ENCODE peak calls at places on chromosome 19, in nine cellular contexts. X is uterus; Z is cardiac fibroblast; J is H1; U is choroid plexus epithelial cell; W is RWPE2; S is foreskin fibroblast; G is CD4-positive, alpha-beta T cell; E is AG04450. P is an unnamed sample.

GRCh38 chr19:55101261-55101660 is 16.2 kb downstream of the PPP1R12C start:
- DNase-seq in X (no peak), Z (no peak), J (no peak), U (no peak), W (no peak), S (no peak), G (no peak), E (no peak), P (no peak)

GRCh38 chr19:43910884-43911283 is 24.2 kb downstream of the ZNF45 start:
- DNase-seq in X (no peak), Z (no peak), J (no peak), U (no peak), W (no peak), S (no peak), G (no peak), E (no peak), P (no peak)

GRCh38 chr19:47258434-47258833 is 2.1 kb downstream of the CCDC9 start:
- DNase-seq in X (no peak), Z (no peak), J (no peak), U (no peak), W (no peak), S (no peak), G (no peak), E (no peak), P (no peak)

GRCh38 chr19:53463263-53463662 is 4.3 kb upstream of the ZNF813 start:
- DNase-seq in X (peak), Z (peak), J (peak), U (peak), W (no peak), S (peak), G (no peak), E (no peak), P (no peak)

GRCh38 chr19:11697284-11697855 is 41.4 kb downstream of the ZNF823 start:
- DNase-seq in X (no peak), Z (no peak), J (no peak), U (no peak), W (no peak), S (peak), G (no peak), E (no peak), P (no peak)

GRCh38 chr19:11414544-11414943 is 4.6 kb downstream of the RGL3 start:
- DNase-seq in X (no peak), Z (no peak), J (no peak), U (no peak), W (no peak), S (peak), G (no peak), E (no peak), P (no peak)

GRCh38 chr19:23957660-23958281 is 43.1 kb downstream of the ZNF726 start:
- DNase-seq in X (no peak), Z (peak), J (no peak), U (peak), W (no peak), S (peak), G (no peak), E (peak), P (no peak)

GRCh38 chr19:3814648-3815047 is 28.5 kb upstream of the MATK start:
- DNase-seq in X (no peak), Z (no peak), J (no peak), U (no peak), W (no peak), S (no peak), G (no peak), E (no peak), P (no peak)

GRCh38 chr19:55579766-55580621 is 654 bp downstream of the ZNF579 start:
- DNase-seq in X (no peak), Z (peak), J (no peak), U (peak), W (no peak), S (peak), G (no peak), E (no peak), P (peak)

GRCh38 chr19:55935206-55935605 is 3.1 kb upstream of the NLRP13 start:
- DNase-seq in X (no peak), Z (no peak), J (no peak), U (no peak), W (no peak), S (no peak), G (no peak), E (no peak), P (no peak)

GRCh38 chr19:8421484-8422461 is 8.7 kb downstream of the MARCHF2 start:
- DNase-seq in X (no peak), Z (no peak), J (no peak), U (no peak), W (no peak), S (no peak), G (no peak), E (no peak), P (no peak)

GRCh38 chr19:12649941-12650340 is 16.6 kb downstream of the MAN2B1 start:
- DNase-seq in X (no peak), Z (no peak), J (no peak), U (no peak), W (no peak), S (no peak), G (no peak), E (no peak), P (peak)

GRCh38 chr19:33825556-33825955 is 28.9 kb downstream of the KCTD15 start:
- DNase-seq in X (no peak), Z (no peak), J (no peak), U (no peak), W (no peak), S (no peak), G (no peak), E (no peak), P (no peak)

GRCh38 chr19:47005873-47006272 is 13.8 kb upstream of the NPAS1 start:
- DNase-seq in X (no peak), Z (no peak), J (no peak), U (no peak), W (no peak), S (peak), G (no peak), E (no peak), P (no peak)

GRCh38 chr19:9913237-9914000 is 22.9 kb downstream of the OLFM2 start:
- DNase-seq in X (no peak), Z (no peak), J (no peak), U (no peak), W (no peak), S (no peak), G (no peak), E (no peak), P (no peak)

GRCh38 chr19:44455100-44455499 is 6.8 kb upstream of the ZNF229 start:
- DNase-seq in X (no peak), Z (no peak), J (no peak), U (no peak), W (no peak), S (no peak), G (no peak), E (no peak), P (no peak)

GRCh38 chr19:17553256-17553655 is 2.2 kb upstream of the COLGALT1 start:
- DNase-seq in X (peak), Z (peak), J (no peak), U (peak), W (no peak), S (peak), G (no peak), E (peak), P (no peak)

GRCh38 chr19:53511933-53512374 is 26.0 kb upstream of the ZNF331 start:
- DNase-seq in X (peak), Z (peak), J (peak), U (peak), W (no peak), S (peak), G (peak), E (peak), P (no peak)

GRCh38 chr19:33394006-33394722 is 20.7 kb downstream of the CEBPG start:
- DNase-seq in X (peak), Z (peak), J (no peak), U (peak), W (peak), S (peak), G (no peak), E (no peak), P (no peak)

GRCh38 chr19:19568802-19569756 is 31.0 kb downstream of the CILP2 start:
- DNase-seq in X (no peak), Z (peak), J (no peak), U (peak), W (no peak), S (peak), G (no peak), E (no peak), P (no peak)

GRCh38 chr19:9958451-9958850 is 22.1 kb upstream of the OLFM2 start:
- DNase-seq in X (no peak), Z (peak), J (no peak), U (peak), W (no peak), S (peak), G (no peak), E (peak), P (no peak)

GRCh38 chr19:2320057-2320456 is 8.3 kb downstream of the LSM7 start:
- DNase-seq in X (no peak), Z (no peak), J (no peak), U (no peak), W (no peak), S (no peak), G (no peak), E (no peak), P (no peak)

GRCh38 chr19:2317756-2318155 is 9.8 kb upstream of the LINGO3 start:
- DNase-seq in X (no peak), Z (no peak), J (no peak), U (no peak), W (no peak), S (no peak), G (no peak), E (no peak), P (no peak)

GRCh38 chr19:2320939-2321338 is 7.4 kb downstream of the LSM7 start:
- DNase-seq in X (no peak), Z (no peak), J (no peak), U (no peak), W (no peak), S (no peak), G (no peak), E (no peak), P (no peak)

GRCh38 chr19:2318923-2319322 is 9.5 kb downstream of the LSM7 start:
- DNase-seq in X (no peak), Z (no peak), J (no peak), U (no peak), W (no peak), S (no peak), G (no peak), E (no peak), P (no peak)

DNA sequence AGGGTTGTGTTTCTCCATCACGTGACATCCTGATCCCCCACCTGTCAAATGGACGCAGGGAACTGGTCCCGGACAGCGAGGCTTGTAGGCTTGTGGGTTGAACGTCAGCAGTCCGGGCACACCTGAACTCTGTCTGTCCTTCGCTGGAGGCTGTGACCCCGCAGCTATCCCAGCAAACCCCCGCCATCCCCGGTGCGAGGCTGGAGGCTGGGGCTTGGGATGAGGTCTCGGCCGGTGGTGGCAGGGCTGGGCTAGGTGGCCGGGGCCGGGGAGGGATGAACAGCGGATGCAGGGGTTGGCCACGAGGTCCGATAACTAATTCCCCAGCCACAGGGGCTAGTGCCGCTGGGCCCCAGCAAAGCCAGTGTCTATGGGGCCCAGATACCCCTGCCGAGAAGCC is 8.8 kb downstream of the LSM7 start:
- DNase-seq in X (no peak), Z (no peak), J (no peak), U (no peak), W (no peak), S (no peak), G (no peak), E (no peak), P (no peak)
- TF ChIP-seq CTCF in X (no peak), Z (no peak), J (no peak), U (no peak), W (no peak), S (no peak), G (no peak), E (no peak), P (no peak)

GRCh38 chr19:39946532-39946931 is 12.1 kb upstream of the FCGBP start:
- DNase-seq in X (no peak), Z (peak), J (no peak), U (peak), W (no peak), S (peak), G (no peak), E (no peak), P (no peak)
- TF ChIP-seq CTCF in X (no peak), Z (no peak), J (no peak), U (no peak), W (no peak), S (no peak), G (no peak), E (no peak), P (no peak)

GRCh38 chr19:1261863-1262686 is 7.1 kb upstream of the CIRBP start:
- DNase-seq in X (peak), Z (peak), J (no peak), U (no peak), W (no peak), S (peak), G (no peak), E (no peak), P (no peak)
- TF ChIP-seq CTCF in X (no peak), Z (no peak), J (no peak), U (no peak), W (no peak), S (no peak), G (no peak), E (no peak), P (no peak)

GRCh38 chr19:32068805-32069204 is 276.6 kb upstream of the ZNF507 start:
- DNase-seq in X (no peak), Z (no peak), J (no peak), U (no peak), W (no peak), S (no peak), G (no peak), E (no peak), P (no peak)
- TF ChIP-seq CTCF in X (no peak), Z (no peak), J (no peak), U (no peak), W (no peak), S (no peak), G (no peak), E (no peak), P (no peak)

DNA sequence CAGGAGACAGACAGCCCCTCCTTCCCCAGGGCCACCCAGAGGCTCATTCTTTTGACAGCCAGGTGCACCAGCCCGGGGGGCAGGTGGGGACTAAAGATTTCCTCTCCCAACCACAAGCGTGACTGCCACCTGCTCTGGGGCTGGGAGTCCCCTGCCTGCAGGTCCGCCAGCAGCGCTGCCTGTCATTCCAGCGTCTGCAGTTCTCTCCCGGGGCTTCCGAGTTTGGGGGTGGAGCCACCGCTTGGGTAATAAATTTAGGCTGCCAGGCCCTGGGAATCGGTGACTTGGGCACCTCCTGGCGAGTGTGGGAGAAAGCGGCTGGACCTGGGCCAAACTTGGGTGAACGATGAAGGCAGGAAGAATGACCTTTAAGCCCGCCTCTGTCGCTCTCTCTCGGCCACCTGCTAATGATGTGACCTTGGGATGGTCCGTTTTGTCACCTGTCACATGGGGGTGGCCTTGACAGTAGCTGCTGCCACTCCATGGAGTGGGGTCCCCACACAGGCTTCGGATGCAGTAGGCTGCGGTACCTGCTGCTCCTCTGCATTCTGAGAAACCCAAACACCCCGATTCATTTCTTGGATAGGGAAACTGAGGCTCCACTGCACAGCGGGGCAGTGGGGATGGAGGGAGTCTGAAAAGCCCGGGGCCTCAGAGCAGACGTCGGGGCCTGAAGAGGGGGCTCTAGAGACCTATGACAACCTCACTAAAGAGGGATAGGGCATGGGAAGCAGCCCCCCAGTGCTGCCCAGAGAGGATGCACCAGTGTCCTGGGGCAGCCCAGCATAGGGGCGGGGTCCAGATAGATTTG is 12.8 kb downstream of the FUT6 start:
- DNase-seq in X (no peak), Z (peak), J (no peak), U (no peak), W (no peak), S (peak), G (peak), E (no peak), P (peak)
- TF ChIP-seq CTCF in X (no peak), Z (peak), J (peak), U (peak), W (peak), S (no peak), G (no peak), E (peak), P (no peak)

GRCh38 chr19:48332662-48333466 is 7.5 kb downstream of the EMP3 start:
- DNase-seq in X (peak), Z (peak), J (no peak), U (peak), W (peak), S (peak), G (peak), E (peak), P (peak)

GRCh38 chr19:48333467-48334384 is 8.4 kb downstream of the EMP3 start:
- DNase-seq in X (peak), Z (peak), J (no peak), U (peak), W (peak), S (peak), G (peak), E (peak), P (peak)

GRCh38 chr19:48332351-48332661 is 7.0 kb downstream of the EMP3 start:
- DNase-seq in X (no peak), Z (no peak), J (no peak), U (no peak), W (no peak), S (no peak), G (no peak), E (no peak), P (no peak)

GRCh38 chr19:48329167-48329891 is 4.0 kb downstream of the EMP3 start:
- DNase-seq in X (peak), Z (peak), J (no peak), U (peak), W (no peak), S (peak), G (peak), E (no peak), P (no peak)

DNA sequence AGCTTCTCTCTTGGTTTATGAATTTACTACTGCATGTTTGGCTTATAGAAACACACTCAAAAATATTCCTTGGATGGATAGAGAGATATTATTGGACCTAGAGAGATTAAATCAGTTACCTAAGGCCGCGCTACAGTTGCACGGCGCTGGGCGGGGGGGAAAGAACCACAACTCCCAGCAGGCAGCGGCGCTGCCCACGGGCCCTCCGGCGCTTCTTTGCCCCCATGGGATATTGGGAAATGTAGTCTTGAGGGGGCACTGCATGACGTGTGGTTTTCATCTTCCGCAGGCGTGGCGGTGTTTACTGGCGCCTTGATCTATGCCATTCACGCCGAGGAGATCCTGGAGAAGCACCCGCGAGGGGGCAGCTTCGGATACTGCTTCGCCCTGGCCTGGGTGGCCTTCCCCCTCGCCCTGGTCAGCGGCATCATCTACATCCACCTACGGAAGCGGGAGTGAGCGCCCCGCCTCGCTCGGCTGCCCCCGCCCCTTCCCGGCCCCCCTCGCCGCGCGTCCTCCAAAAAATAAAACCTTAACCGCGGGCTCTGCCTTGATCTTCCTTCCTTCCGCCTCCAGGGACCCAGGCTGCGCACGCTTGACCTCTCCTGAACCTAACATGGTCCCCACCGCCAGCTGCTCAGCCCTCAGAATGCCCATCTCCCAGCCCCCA is 4.8 kb downstream of the EMP3 start:
- DNase-seq in X (peak), Z (no peak), J (no peak), U (no peak), W (no peak), S (no peak), G (peak), E (no peak), P (peak)
- TF ChIP-seq CTCF in X (no peak), Z (no peak), J (peak), U (no peak), W (no peak), S (no peak), G (no peak), E (no peak), P (peak)

GRCh38 chr19:38838208-38838985 is 6.8 kb upstream of the ECH1 start:
- DNase-seq in X (no peak), Z (no peak), J (no peak), U (peak), W (peak), S (no peak), G (no peak), E (no peak), P (no peak)
- TF ChIP-seq CTCF in X (no peak), Z (no peak), J (no peak), U (no peak), W (peak), S (no peak), G (no peak), E (no peak), P (no peak)

GRCh38 chr19:50835785-50836542 is 2.6 kb upstream of the KLK15 start:
- DNase-seq in X (no peak), Z (peak), J (no peak), U (peak), W (no peak), S (peak), G (peak), E (peak), P (peak)
- TF ChIP-seq CTCF in X (no peak), Z (no peak), J (no peak), U (no peak), W (no peak), S (no peak), G (no peak), E (no peak), P (peak)

P was measured in GM10248.